ENCODE peak calls at places on chromosomes 7 and 10, in ten cellular contexts. X is glutamatergic neuron; I is GM10248; L is CD8-positive, alpha-beta T cell; K is cardiac fibroblast; G is Peyer's patch; B is psoas muscle; T is keratinocyte; O is HFFc6; P is RWPE1. S is an unnamed sample.

GRCh38 chr10:3761916-3762708 is 22.9 kb downstream of the KLF6 start:
- DNase-seq in X (no peak), I (no peak), L (no peak), K (no peak), G (peak), B (no peak), T (no peak), O (no peak), P (no peak), S (peak)

GRCh38 chr7:3065724-3066143 is 22.1 kb upstream of the CARD11 start:
- DNase-seq in X (peak), I (peak), L (peak), K (peak), G (peak), B (no peak), T (no peak), O (no peak), P (peak), S (peak)

GRCh38 chr10:9848981-9849380 is 1168.7 kb upstream of the CELF2 start:
- DNase-seq in X (no peak), I (no peak), L (no peak), K (no peak), G (no peak), B (no peak), T (no peak), O (no peak), P (peak), S (peak)

GRCh38 chr7:135282621-135283295 is 49.1 kb downstream of the STRA8 start:
- DNase-seq in X (no peak), I (no peak), L (no peak), K (peak), G (no peak), B (no peak), T (no peak), O (no peak), P (no peak), S (no peak)

GRCh38 chr7:124840435-124840834 is 74.8 kb upstream of the GPR37 start:
- DNase-seq in X (no peak), I (no peak), L (no peak), K (peak), G (no peak), B (no peak), T (no peak), O (no peak), P (no peak), S (peak)

GRCh38 chr7:6159524-6160011 is 112.9 kb downstream of the CYTH3 start:
- DNase-seq in X (no peak), I (no peak), L (no peak), K (no peak), G (no peak), B (no peak), T (no peak), O (no peak), P (no peak), S (no peak)

GRCh38 chr10:24616536-24616935 is 107.2 kb downstream of the ARHGAP21 start:
- DNase-seq in X (no peak), I (no peak), L (no peak), K (no peak), G (no peak), B (no peak), T (no peak), O (peak), P (no peak), S (no peak)

GRCh38 chr7:17690030-17690429 is 250.3 kb downstream of the SNX13 start:
- DNase-seq in X (no peak), I (no peak), L (no peak), K (peak), G (no peak), B (no peak), T (no peak), O (peak), P (peak), S (peak)

GRCh38 chr10:48317321-48317990 is 11.0 kb downstream of the MAPK8 start:
- DNase-seq in X (no peak), I (no peak), L (no peak), K (no peak), G (no peak), B (no peak), T (no peak), O (no peak), P (no peak), S (no peak)

GRCh38 chr7:92625617-92626016 is 35.4 kb upstream of the FAM133B start:
- DNase-seq in X (no peak), I (no peak), L (no peak), K (no peak), G (no peak), B (no peak), T (no peak), O (no peak), P (peak), S (no peak)

GRCh38 chr10:70433581-70434280 is 7.8 kb downstream of the NODAL start:
- DNase-seq in X (no peak), I (no peak), L (no peak), K (peak), G (peak), B (no peak), T (no peak), O (no peak), P (no peak), S (no peak)

DNA sequence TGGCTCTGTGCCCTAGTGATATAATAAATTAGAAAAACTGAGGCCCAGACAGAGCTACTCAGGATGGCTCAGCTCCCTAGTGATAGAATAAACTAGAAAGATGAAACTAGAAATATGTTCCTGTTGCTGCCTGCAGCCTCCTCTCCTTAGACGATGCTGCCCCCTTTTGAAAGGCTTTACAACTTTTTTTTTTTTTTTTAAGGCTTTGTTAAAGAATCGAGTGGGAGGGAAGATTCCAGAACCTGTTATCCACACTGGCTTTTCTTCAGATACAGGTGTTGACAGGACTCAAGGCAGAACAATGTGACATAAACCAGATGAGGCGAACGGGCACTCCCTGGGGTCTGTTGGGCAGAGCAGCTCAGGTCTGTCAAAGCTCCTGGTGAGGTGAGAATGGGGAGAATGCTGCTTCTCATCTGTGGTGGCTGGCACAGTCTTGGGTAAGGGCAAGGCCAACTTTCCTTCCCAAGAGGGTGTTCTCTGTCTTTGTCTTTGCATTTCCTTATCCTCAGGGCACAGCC is 175.1 kb downstream of the COBL start:
- DNase-seq in X (no peak), I (no peak), L (no peak), K (peak), G (no peak), B (no peak), T (no peak), O (peak), P (peak), S (peak)
- TF ChIP-seq CTCF in X (peak), I (no peak), L (no peak), K (peak), G (no peak), B (peak), T (peak), O (peak), P (peak), S (peak)

GRCh38 chr10:66604195-66604594 is 321.6 kb upstream of the LRRTM3 start:
- DNase-seq in X (no peak), I (no peak), L (no peak), K (no peak), G (no peak), B (no peak), T (no peak), O (no peak), P (no peak), S (no peak)
- TF ChIP-seq CTCF in X (no peak), I (no peak), L (no peak), K (peak), G (no peak), B (no peak), T (no peak), O (no peak), P (no peak), S (no peak)

GRCh38 chr7:97973206-97973658 is 16.8 kb downstream of the OCM2 start:
- DNase-seq in X (peak), I (no peak), L (no peak), K (no peak), G (no peak), B (no peak), T (no peak), O (no peak), P (no peak), S (no peak)

GRCh38 chr7:97971120-97971989 is 18.6 kb downstream of the OCM2 start:
- DNase-seq in X (no peak), I (peak), L (no peak), K (peak), G (peak), B (no peak), T (no peak), O (peak), P (peak), S (peak)

GRCh38 chr7:97971990-97972943 is 17.7 kb downstream of the OCM2 start:
- DNase-seq in X (peak), I (peak), L (peak), K (peak), G (peak), B (peak), T (no peak), O (peak), P (peak), S (peak)
- TF ChIP-seq CTCF in X (no peak), I (peak), L (peak), K (peak), G (no peak), B (peak), T (peak), O (peak), P (peak), S (no peak)

GRCh38 chr10:60846173-60846572 is 67.9 kb downstream of the CDK1 start:
- DNase-seq in X (no peak), I (no peak), L (no peak), K (peak), G (no peak), B (no peak), T (no peak), O (peak), P (no peak), S (peak)
- TF ChIP-seq CTCF in X (no peak), I (no peak), L (no peak), K (no peak), G (no peak), B (no peak), T (peak), O (peak), P (no peak), S (no peak)

GRCh38 chr7:1412322-1413261 is 46.7 kb downstream of the MICALL2 start:
- DNase-seq in X (peak), I (peak), L (peak), K (peak), G (peak), B (peak), T (peak), O (peak), P (peak), S (peak)
- TF ChIP-seq CTCF in X (peak), I (peak), L (peak), K (peak), G (peak), B (peak), T (peak), O (peak), P (peak), S (peak)

GRCh38 chr10:103661198-103661950 is 167.9 kb downstream of the NEURL1 start:
- DNase-seq in X (peak), I (peak), L (peak), K (peak), G (peak), B (peak), T (no peak), O (peak), P (no peak), S (peak)
- TF ChIP-seq CTCF in X (no peak), I (no peak), L (no peak), K (no peak), G (no peak), B (no peak), T (no peak), O (peak), P (no peak), S (no peak)

GRCh38 chr10:122564980-122565379 is 4.4 kb downstream of the DMBT1 start:
- DNase-seq in X (no peak), I (no peak), L (no peak), K (no peak), G (no peak), B (no peak), T (no peak), O (no peak), P (no peak), S (no peak)
- TF ChIP-seq CTCF in X (no peak), I (no peak), L (no peak), K (no peak), G (no peak), B (no peak), T (no peak), O (no peak), P (no peak), S (no peak)

GRCh38 chr10:113603057-113603777 is 50.4 kb downstream of the HABP2 start:
- DNase-seq in X (no peak), I (no peak), L (no peak), K (no peak), G (no peak), B (peak), T (no peak), O (no peak), P (no peak), S (no peak)

GRCh38 chr10:113600569-113600968 is 47.7 kb downstream of the HABP2 start:
- DNase-seq in X (no peak), I (no peak), L (no peak), K (no peak), G (no peak), B (no peak), T (no peak), O (no peak), P (no peak), S (no peak)

GRCh38 chr10:113605207-113605606 is 52.4 kb downstream of the HABP2 start:
- DNase-seq in X (no peak), I (no peak), L (no peak), K (no peak), G (no peak), B (no peak), T (no peak), O (no peak), P (no peak), S (no peak)

GRCh38 chr10:113604572-113604971 is 51.7 kb downstream of the HABP2 start:
- DNase-seq in X (no peak), I (no peak), L (no peak), K (no peak), G (no peak), B (no peak), T (no peak), O (no peak), P (no peak), S (no peak)
- TF ChIP-seq CTCF in X (no peak), I (no peak), L (no peak), K (no peak), G (no peak), B (no peak), T (no peak), O (no peak), P (no peak), S (no peak)